ENCODE peak calls at places on chromosomes 6 and 20, in seven cellular contexts. R is nephron progenitor cell; X is activated CD4-positive, alpha-beta T cell treated with anti-CD3 and anti-CD28 coated beads for 4 hours; N is T-helper 17 cell; Q is GM04504; C is erythroblast; T is stimulated activated CD8-positive, alpha-beta memory T cell treated with anti-CD3 and anti-CD28 coated beads, Interleukin-4, amount 100 ng/mL, for 24 hours. B is an unnamed sample.

GRCh38 chr6:152746172-152746553 is 4.4 kb upstream of the VIP start:
- DNase-seq in R (no peak), X (no peak), N (no peak), Q (peak; percentile 8), C (no peak), T (no peak), B (no peak)

GRCh38 chr20:7375905-7376304 is 564.4 kb downstream of the HAO1 start:
- DNase-seq in R (no peak), X (no peak), N (no peak), Q (no peak), C (peak; percentile 40), T (no peak), B (no peak)

GRCh38 chr6:57267586-57268293 is 45.6 kb upstream of the RAB23 start:
- DNase-seq in R (peak; percentile 4), X (peak; percentile 42), N (no peak), Q (peak; percentile 94), C (peak; percentile 56), T (no peak), B (no peak)

GRCh38 chr6:43666181-43666920 is 21.2 kb downstream of the MRPS18A start:
- DNase-seq in R (no peak), X (no peak), N (no peak), Q (no peak), C (no peak), T (no peak), B (no peak)

GRCh38 chr6:144602523-144603180 is 317.5 kb downstream of the UTRN start:
- DNase-seq in R (no peak), X (peak; percentile 17), N (no peak), Q (no peak), C (no peak), T (no peak), B (no peak)

GRCh38 chr20:36098364-36098763 is 56.2 kb upstream of the EPB41L1 start:
- DNase-seq in R (no peak), X (no peak), N (no peak), Q (peak; percentile 35), C (no peak), T (no peak), B (no peak)

GRCh38 chr6:14273196-14273595 is 155.6 kb downstream of the CD83 start:
- DNase-seq in R (no peak), X (no peak), N (no peak), Q (no peak), C (no peak), T (no peak), B (no peak)

GRCh38 chr6:159577564-159577963 is 115.5 kb downstream of the SOD2 start:
- DNase-seq in R (no peak), X (no peak), N (no peak), Q (no peak), C (no peak), T (no peak), B (no peak)

GRCh38 chr6:166297606-166298005 is 10.6 kb downstream of the PRR18 start:
- DNase-seq in R (no peak), X (no peak), N (no peak), Q (no peak), C (no peak), T (no peak), B (no peak)

GRCh38 chr20:39873286-39873685 is 815.8 kb downstream of the MAFB start:
- DNase-seq in R (no peak), X (no peak), N (no peak), Q (no peak), C (no peak), T (no peak), B (no peak)

GRCh38 chr6:169864148-169865030 is 113.0 kb downstream of the ERMARD start:
- DNase-seq in R (no peak), X (no peak), N (no peak), Q (no peak), C (no peak), T (no peak), B (peak; percentile 72)

GRCh38 chr6:37171141-37171969 is 1.4 kb downstream of the PIM1 start:
- DNase-seq in R (peak; percentile 43), X (peak; percentile 30), N (peak; percentile 16), Q (peak; percentile 24), C (peak; percentile 84), T (no peak), B (no peak)

GRCh38 chr20:21512634-21513180 is 1.2 kb downstream of the NKX2-2 start:
- DNase-seq in R (no peak), X (no peak), N (no peak), Q (no peak), C (no peak), T (no peak), B (no peak)

GRCh38 chr20:51116765-51117686 is 94.1 kb upstream of the KCNG1 start:
- DNase-seq in R (no peak), X (no peak), N (no peak), Q (no peak), C (no peak), T (no peak), B (no peak)

GRCh38 chr6:5302995-5303622 is 41.8 kb downstream of the FARS2 start:
- DNase-seq in R (peak; percentile 29), X (peak; percentile 59), N (peak; percentile 44), Q (no peak), C (peak; percentile 50), T (peak; percentile 30), B (peak; percentile 26)

GRCh38 chr20:44618318-44618731 is 33.2 kb downstream of the ADA start:
- DNase-seq in R (no peak), X (peak; percentile 29), N (no peak), Q (no peak), C (no peak), T (no peak), B (no peak)

GRCh38 chr6:88683734-88684133 is 279.7 kb downstream of the RNGTT start:
- DNase-seq in R (no peak), X (no peak), N (no peak), Q (no peak), C (no peak), T (no peak), B (no peak)

GRCh38 chr6:32375739-32376529 is 4.2 kb upstream of the TSBP1 start:
- DNase-seq in R (no peak), X (no peak), N (no peak), Q (no peak), C (no peak), T (no peak), B (no peak)

GRCh38 chr6:168385380-168385779 is 55.6 kb upstream of the SMOC2 start:
- DNase-seq in R (no peak), X (no peak), N (no peak), Q (no peak), C (no peak), T (no peak), B (no peak)

GRCh38 chr6:151179321-151179720 is 60.4 kb upstream of the AKAP12 start:
- DNase-seq in R (no peak), X (no peak), N (no peak), Q (peak; percentile 57), C (no peak), T (no peak), B (no peak)

GRCh38 chr6:34084591-34085280 is 61.2 kb downstream of the GRM4 start:
- DNase-seq in R (no peak), X (no peak), N (no peak), Q (no peak), C (no peak), T (no peak), B (no peak)

GRCh38 chr20:63378626-63379025 is 17.5 kb upstream of the CHRNA4 start:
- DNase-seq in R (peak; percentile 68), X (no peak), N (no peak), Q (no peak), C (no peak), T (no peak), B (no peak)

GRCh38 chr6:37182736-37183590 is 13.0 kb downstream of the PIM1 start:
- DNase-seq in R (no peak), X (peak; percentile 64), N (no peak), Q (no peak), C (peak; percentile 89), T (peak; percentile 44), B (no peak)

GRCh38 chr6:12083763-12084162 is 71.7 kb downstream of the HIVEP1 start:
- DNase-seq in R (no peak), X (no peak), N (no peak), Q (no peak), C (no peak), T (no peak), B (no peak)

GRCh38 chr6:22470454-22471368 is 98.7 kb upstream of the HDGFL1 start:
- DNase-seq in R (no peak), X (no peak), N (no peak), Q (peak; percentile 4), C (no peak), T (no peak), B (no peak)

GRCh38 chr20:9348746-9349145 is 165.6 kb upstream of the LAMP5 start:
- DNase-seq in R (no peak), X (no peak), N (no peak), Q (no peak), C (no peak), T (no peak), B (no peak)

GRCh38 chr20:6744805-6745204 is 22.7 kb upstream of the BMP2 start:
- DNase-seq in R (no peak), X (no peak), N (no peak), Q (no peak), C (no peak), T (no peak), B (no peak)

GRCh38 chr6:107657755-107658461 is 166.2 kb downstream of the SCML4 start:
- DNase-seq in R (no peak), X (peak; percentile 31), N (no peak), Q (no peak), C (no peak), T (no peak), B (peak; percentile 12)

GRCh38 chr20:49712918-49713778 is 530 bp downstream of the B4GALT5 start:
- DNase-seq in R (no peak), X (peak; percentile 25), N (peak; percentile 40), Q (no peak), C (peak; percentile 77), T (peak; percentile 19), B (no peak)

B was measured in NCI-H2107.